ENCODE peak calls at places on chromosome 1, in five cellular contexts. One of them, this sample, is unnamed.

GRCh38 chr1:36771222-36771621 is 263.1 kb downstream of the GRIK3 start:
- DNase-seq in foreskin keratinocyte: no peak
- DNase-seq in GM04503: no peak
- DNase-seq in NCI-H510A treated with DMSO at 0.1 percent for 48 hours: peak; percentile 100
- DNase-seq in cardiac fibroblast: no peak
- DNase-seq in this sample: no peak

GRCh38 chr1:42266253-42267135 is 68.5 kb downstream of the FOXJ3 start:
- DNase-seq in foreskin keratinocyte: peak; percentile 20
- DNase-seq in GM04503: no peak
- DNase-seq in NCI-H510A treated with DMSO at 0.1 percent for 48 hours: no peak
- DNase-seq in cardiac fibroblast: no peak
- DNase-seq in this sample: no peak

GRCh38 chr1:116986531-116987255 is 14.9 kb upstream of the CD101 start:
- DNase-seq in foreskin keratinocyte: no peak
- DNase-seq in GM04503: no peak
- DNase-seq in NCI-H510A treated with DMSO at 0.1 percent for 48 hours: no peak
- DNase-seq in cardiac fibroblast: no peak
- DNase-seq in this sample: no peak

GRCh38 chr1:38561699-38562098 is 297.9 kb downstream of the RRAGC start:
- DNase-seq in foreskin keratinocyte: no peak
- DNase-seq in GM04503: no peak
- DNase-seq in NCI-H510A treated with DMSO at 0.1 percent for 48 hours: no peak
- DNase-seq in cardiac fibroblast: no peak
- DNase-seq in this sample: no peak

GRCh38 chr1:184743062-184743756 is 11.4 kb downstream of the EDEM3 start:
- DNase-seq in foreskin keratinocyte: no peak
- DNase-seq in GM04503: no peak
- DNase-seq in NCI-H510A treated with DMSO at 0.1 percent for 48 hours: no peak
- DNase-seq in cardiac fibroblast: peak; percentile 12
- DNase-seq in this sample: no peak

GRCh38 chr1:207860531-207860930 is 50.4 kb downstream of the CD34 start:
- DNase-seq in foreskin keratinocyte: no peak
- DNase-seq in GM04503: no peak
- DNase-seq in NCI-H510A treated with DMSO at 0.1 percent for 48 hours: no peak
- DNase-seq in cardiac fibroblast: no peak
- DNase-seq in this sample: no peak

GRCh38 chr1:14742181-14742980 is 143.9 kb downstream of the KAZN start:
- DNase-seq in foreskin keratinocyte: peak; percentile 99
- DNase-seq in GM04503: peak; percentile 98
- DNase-seq in NCI-H510A treated with DMSO at 0.1 percent for 48 hours: peak; percentile 36
- DNase-seq in cardiac fibroblast: peak; percentile 93
- DNase-seq in this sample: peak; percentile 39

GRCh38 chr1:4603317-4604110 is 50.9 kb upstream of the AJAP1 start:
- DNase-seq in foreskin keratinocyte: peak; percentile 79
- DNase-seq in GM04503: no peak
- DNase-seq in NCI-H510A treated with DMSO at 0.1 percent for 48 hours: no peak
- DNase-seq in cardiac fibroblast: no peak
- DNase-seq in this sample: no peak

GRCh38 chr1:67682659-67683197 is 2.3 kb upstream of the GADD45A start:
- DNase-seq in foreskin keratinocyte: peak; percentile 99
- DNase-seq in GM04503: peak; percentile 84
- DNase-seq in NCI-H510A treated with DMSO at 0.1 percent for 48 hours: no peak
- DNase-seq in cardiac fibroblast: peak; percentile 80
- DNase-seq in this sample: no peak

GRCh38 chr1:26302733-26303405 is 3.6 kb downstream of the UBXN11 start:
- DNase-seq in foreskin keratinocyte: peak; percentile 23
- DNase-seq in GM04503: no peak
- DNase-seq in NCI-H510A treated with DMSO at 0.1 percent for 48 hours: no peak
- DNase-seq in cardiac fibroblast: peak; percentile 80
- DNase-seq in this sample: peak; percentile 2

GRCh38 chr1:47725000-47725731 is 272.0 kb downstream of the TRABD2B start:
- DNase-seq in foreskin keratinocyte: no peak
- DNase-seq in GM04503: no peak
- DNase-seq in NCI-H510A treated with DMSO at 0.1 percent for 48 hours: peak; percentile 14
- DNase-seq in cardiac fibroblast: no peak
- DNase-seq in this sample: no peak

GRCh38 chr1:114342376-114342775 is 168.6 kb downstream of the TRIM33 start:
- DNase-seq in foreskin keratinocyte: no peak
- DNase-seq in GM04503: no peak
- DNase-seq in NCI-H510A treated with DMSO at 0.1 percent for 48 hours: no peak
- DNase-seq in cardiac fibroblast: no peak
- DNase-seq in this sample: no peak

GRCh38 chr1:41391834-41392527 is 30.7 kb downstream of the FOXO6 start:
- DNase-seq in foreskin keratinocyte: no peak
- DNase-seq in GM04503: no peak
- DNase-seq in NCI-H510A treated with DMSO at 0.1 percent for 48 hours: no peak
- DNase-seq in cardiac fibroblast: no peak
- DNase-seq in this sample: no peak

GRCh38 chr1:219385786-219386427 is 212.2 kb downstream of the LYPLAL1 start:
- DNase-seq in foreskin keratinocyte: peak; percentile 43
- DNase-seq in GM04503: no peak
- DNase-seq in NCI-H510A treated with DMSO at 0.1 percent for 48 hours: peak; percentile 12
- DNase-seq in cardiac fibroblast: peak; percentile 72
- DNase-seq in this sample: peak; percentile 11

GRCh38 chr1:179105393-179105792 is 23.5 kb downstream of the TOR3A start:
- DNase-seq in foreskin keratinocyte: peak; percentile 63
- DNase-seq in GM04503: no peak
- DNase-seq in NCI-H510A treated with DMSO at 0.1 percent for 48 hours: peak; percentile 67
- DNase-seq in cardiac fibroblast: no peak
- DNase-seq in this sample: no peak

GRCh38 chr1:235078927-235079381 is 49.7 kb downstream of the TOMM20 start:
- DNase-seq in foreskin keratinocyte: peak; percentile 83
- DNase-seq in GM04503: peak; percentile 53
- DNase-seq in NCI-H510A treated with DMSO at 0.1 percent for 48 hours: no peak
- DNase-seq in cardiac fibroblast: peak; percentile 40
- DNase-seq in this sample: no peak

GRCh38 chr1:31248276-31248675 is 8.6 kb upstream of the NKAIN1 start:
- DNase-seq in foreskin keratinocyte: no peak
- DNase-seq in GM04503: no peak
- DNase-seq in NCI-H510A treated with DMSO at 0.1 percent for 48 hours: no peak
- DNase-seq in cardiac fibroblast: no peak
- DNase-seq in this sample: no peak

GRCh38 chr1:3551290-3551678 is 60.0 kb downstream of the MEGF6 start:
- DNase-seq in foreskin keratinocyte: no peak
- DNase-seq in GM04503: no peak
- DNase-seq in NCI-H510A treated with DMSO at 0.1 percent for 48 hours: no peak
- DNase-seq in cardiac fibroblast: no peak
- DNase-seq in this sample: no peak

GRCh38 chr1:28139033-28139712 is 37.3 kb downstream of the PTAFR start:
- DNase-seq in foreskin keratinocyte: peak; percentile 45
- DNase-seq in GM04503: peak; percentile 49
- DNase-seq in NCI-H510A treated with DMSO at 0.1 percent for 48 hours: no peak
- DNase-seq in cardiac fibroblast: peak; percentile 53
- DNase-seq in this sample: no peak